ENCODE peak calls at places on chromosomes 3 and 15, in nine cellular contexts. O is GM23248; H is esophagus muscularis mucosa; A is sigmoid colon; N is aorta; S is tibial nerve; U is A673; M is mesendoderm; J is CD4-positive, alpha-beta memory T cell. G is an unnamed sample. For H3K4me1 and H3K36me3, the result is how much of the 10 kb centered on the place peaks cover.

GRCh38 chr15:85579011-85579701 is 198.8 kb downstream of the AKAP13 start:
- DNase-seq in O (no peak), H (no peak), A (no peak), N (no peak), S (no peak), U (no peak), M (no peak), J (no peak), G (no peak)

GRCh38 chr15:33292718-33293307 is 18.0 kb upstream of the RYR3 start:
- DNase-seq in O (peak), H (peak), A (peak), N (peak), S (peak), U (peak), M (peak), J (peak), G (no peak)

GRCh38 chr15:81317642-81318017 is 6.3 kb downstream of the STARD5 start:
- DNase-seq in O (no peak), H (no peak), A (no peak), N (no peak), S (no peak), U (no peak), M (no peak), J (no peak), G (no peak)

GRCh38 chr15:42932833-42933515 is 12.4 kb upstream of the TTBK2 start:
- DNase-seq in O (no peak), H (no peak), A (no peak), N (no peak), S (no peak), U (no peak), M (peak), J (no peak), G (no peak)

GRCh38 chr3:124606180-124606579 is 124.1 kb upstream of the UMPS start:
- DNase-seq in O (no peak), H (no peak), A (no peak), N (no peak), S (no peak), U (no peak), M (no peak), J (no peak), G (no peak)

GRCh38 chr15:57060799-57061198 is 142.4 kb downstream of the TCF12 start:
- DNase-seq in O (peak), H (no peak), A (no peak), N (no peak), S (no peak), U (no peak), M (no peak), J (no peak), G (no peak)

GRCh38 chr15:80153900-80154299 is 1.1 kb downstream of the FAH start:
- DNase-seq in O (no peak), H (no peak), A (no peak), N (no peak), S (no peak), U (no peak), M (no peak), J (no peak), G (no peak)

GRCh38 chr3:34260266-34260990 is 462.0 kb downstream of the PDCD6IP start:
- DNase-seq in O (peak), H (no peak), A (no peak), N (peak), S (peak), U (peak), M (peak), J (no peak), G (no peak)

GRCh38 chr3:145243875-145244274 is 917.1 kb downstream of the PLOD2 start:
- DNase-seq in O (peak), H (no peak), A (no peak), N (no peak), S (no peak), U (no peak), M (no peak), J (no peak), G (no peak)

GRCh38 chr3:95609411-95609810 is 1205.0 kb upstream of the EPHA6 start:
- DNase-seq in O (no peak), H (no peak), A (no peak), N (no peak), S (no peak), U (no peak), M (no peak), J (no peak), G (no peak)

GRCh38 chr3:159914421-159914820 is 74.2 kb upstream of the IL12A start:
- DNase-seq in O (peak), H (peak), A (no peak), N (no peak), S (no peak), U (no peak), M (no peak), J (no peak), G (no peak)

GRCh38 chr15:49045691-49046112 is 544 bp downstream of the SECISBP2L start:
- DNase-seq in O (peak), H (no peak), A (no peak), N (no peak), S (no peak), U (peak), M (peak), J (no peak), G (peak)

GRCh38 chr15:36161781-36162212 is 417.6 kb upstream of the CDIN1 start:
- DNase-seq in O (peak), H (no peak), A (peak), N (no peak), S (peak), U (no peak), M (peak), J (no peak), G (no peak)

GRCh38 chr3:194556086-194557056 is 69.6 kb upstream of the ATP13A3 start:
- DNase-seq in O (peak), H (no peak), A (no peak), N (no peak), S (no peak), U (no peak), M (no peak), J (no peak), G (peak)

GRCh38 chr15:74839526-74840395 is 3.2 kb downstream of the ULK3 start:
- DNase-seq in O (no peak), H (no peak), A (no peak), N (no peak), S (no peak), U (no peak), M (peak), J (no peak), G (no peak)

GRCh38 chr15:79071901-79072300 is 18.7 kb downstream of the RASGRF1 start:
- DNase-seq in O (peak), H (no peak), A (peak), N (no peak), S (peak), U (no peak), M (no peak), J (no peak), G (no peak)

GRCh38 chr3:183591881-183592521 is 36.5 kb upstream of the KLHL6 start:
- DNase-seq in O (peak), H (no peak), A (no peak), N (no peak), S (no peak), U (no peak), M (peak), J (peak), G (peak)

GRCh38 chr15:25838191-25838870 is 24.8 kb downstream of the ATP10A start:
- DNase-seq in O (no peak), H (no peak), A (no peak), N (no peak), S (no peak), U (peak), M (no peak), J (no peak), G (no peak)

GRCh38 chr3:156820687-156821070 is 5.5 kb upstream of the LEKR1 start:
- DNase-seq in O (peak), H (no peak), A (no peak), N (no peak), S (no peak), U (no peak), M (no peak), J (no peak), G (no peak)

GRCh38 chr3:129195731-129196256 is 12.1 kb upstream of the CNBP start:
- DNase-seq in O (peak), H (no peak), A (peak), N (peak), S (no peak), U (peak), M (no peak), J (no peak), G (no peak)

GRCh38 chr3:188624384-188624783 is 470.4 kb downstream of the LPP start:
- DNase-seq in O (no peak), H (no peak), A (peak), N (no peak), S (no peak), U (no peak), M (no peak), J (no peak), G (no peak)

GRCh38 chr15:99307735-99308134 is 56.5 kb downstream of the LRRC28 start:
- DNase-seq in O (no peak), H (no peak), A (no peak), N (no peak), S (no peak), U (no peak), M (no peak), J (no peak), G (no peak)

GRCh38 chr15:43260011-43260615 is 6.6 kb downstream of the TGM5 start:
- DNase-seq in O (no peak), H (no peak), A (no peak), N (no peak), S (no peak), U (no peak), M (no peak), J (no peak), G (no peak)

GRCh38 chr3:142863010-142863787 is 25.7 kb downstream of the PCOLCE2 start:
- DNase-seq in O (peak), H (no peak), A (no peak), N (no peak), S (no peak), U (no peak), M (peak), J (no peak), G (no peak)

GRCh38 chr3:58630081-58630709 is 36.4 kb downstream of the FAM3D start:
- DNase-seq in O (peak), H (no peak), A (peak), N (peak), S (peak), U (peak), M (peak), J (peak), G (peak)

GRCh38 chr3:121152573-121152972 is 244.6 kb downstream of the STXBP5L start:
- DNase-seq in O (peak), H (no peak), A (no peak), N (no peak), S (no peak), U (peak), M (peak), J (no peak), G (peak)

GRCh38 chr3:156304406-156304805 is 184.0 kb downstream of the KCNAB1 start:
- DNase-seq in O (peak), H (no peak), A (no peak), N (no peak), S (no peak), U (no peak), M (no peak), J (no peak), G (no peak)

GRCh38 chr3:101066776-101067175 is 73.6 kb upstream of the ABI3BP start:
- DNase-seq in O (peak), H (no peak), A (no peak), N (no peak), S (no peak), U (no peak), M (peak), J (no peak), G (no peak)

GRCh38 chr3:89234620-89235019 is 127.2 kb downstream of the EPHA3 start:
- DNase-seq in O (no peak), H (no peak), A (no peak), N (no peak), S (no peak), U (no peak), M (no peak), J (no peak), G (no peak)

GRCh38 chr3:131630812-131631211 is 128.0 kb upstream of the MRPL3 start:
- DNase-seq in O (peak), H (no peak), A (no peak), N (no peak), S (no peak), U (no peak), M (no peak), J (no peak), G (no peak)

GRCh38 chr3:133745108-133745507 is 1.1 kb upstream of the TF start:
- DNase-seq in O (no peak), H (no peak), A (no peak), N (no peak), S (no peak), U (no peak), M (no peak), J (no peak), G (no peak)

GRCh38 chr3:71583569-71584215 is at the start of gene FOXP1:
- DNase-seq in O (peak), H (peak), A (peak), N (peak), S (peak), U (peak), M (peak), J (peak), G (peak)

GRCh38 chr3:101325393-101326134 is 5.2 kb upstream of the IMPG2 start:
- DNase-seq in O (no peak), H (no peak), A (no peak), N (no peak), S (no peak), U (no peak), M (no peak), J (no peak), G (no peak)

GRCh38 chr15:81653259-81653658 is 279.2 kb upstream of the TMC3 start:
- DNase-seq in O (no peak), H (no peak), A (no peak), N (no peak), S (no peak), U (no peak), M (no peak), J (no peak), G (no peak)

GRCh38 chr15:32717290-32718081 is at the start of gene GREM1:
- DNase-seq in O (peak), H (no peak), A (peak), N (no peak), S (no peak), U (peak), M (peak), J (no peak), G (no peak)

GRCh38 chr15:61281328-61281727 is 52.2 kb upstream of the RORA start:
- DNase-seq in O (no peak), H (no peak), A (no peak), N (no peak), S (no peak), U (no peak), M (no peak), J (no peak), G (no peak)

GRCh38 chr15:61275451-61275850 is 46.3 kb upstream of the RORA start:
- DNase-seq in O (no peak), H (no peak), A (no peak), N (no peak), S (no peak), U (no peak), M (no peak), J (no peak), G (no peak)

GRCh38 chr15:61275901-61276300 is 46.8 kb upstream of the RORA start:
- DNase-seq in O (no peak), H (no peak), A (no peak), N (no peak), S (no peak), U (peak), M (peak), J (no peak), G (no peak)
- H3K4me1 ChIP-seq in O (under half), H (under half), A (under half), N (under half), S (under half), U (under half), M (under half), J (under half), G (under half)

GRCh38 chr15:30918366-30918765 is 14.7 kb downstream of the FAN1 start:
- DNase-seq in O (no peak), H (no peak), A (no peak), N (no peak), S (no peak), U (no peak), M (no peak), J (no peak), G (no peak)
- H3K36me3 ChIP-seq in O (under half), H (half or more), A (under half), N (under half), S (half or more), U (half or more), M (under half), J (under half), G (half or more)

GRCh38 chr3:52824037-52824436 is 6.4 kb downstream of the ITIH4 start:
- DNase-seq in O (no peak), H (no peak), A (no peak), N (no peak), S (no peak), U (no peak), M (no peak), J (no peak), G (no peak)

GRCh38 chr3:52817860-52818259 is 12.6 kb downstream of the ITIH4 start:
- DNase-seq in O (no peak), H (no peak), A (no peak), N (no peak), S (no peak), U (no peak), M (no peak), J (no peak), G (no peak)

GRCh38 chr3:52819936-52820335 is 10.5 kb downstream of the ITIH4 start:
- DNase-seq in O (no peak), H (no peak), A (no peak), N (no peak), S (no peak), U (no peak), M (no peak), J (no peak), G (no peak)

GRCh38 chr3:52820741-52821140 is 9.7 kb downstream of the ITIH4 start:
- DNase-seq in O (peak), H (no peak), A (no peak), N (no peak), S (no peak), U (peak), M (peak), J (no peak), G (no peak)

DNA sequence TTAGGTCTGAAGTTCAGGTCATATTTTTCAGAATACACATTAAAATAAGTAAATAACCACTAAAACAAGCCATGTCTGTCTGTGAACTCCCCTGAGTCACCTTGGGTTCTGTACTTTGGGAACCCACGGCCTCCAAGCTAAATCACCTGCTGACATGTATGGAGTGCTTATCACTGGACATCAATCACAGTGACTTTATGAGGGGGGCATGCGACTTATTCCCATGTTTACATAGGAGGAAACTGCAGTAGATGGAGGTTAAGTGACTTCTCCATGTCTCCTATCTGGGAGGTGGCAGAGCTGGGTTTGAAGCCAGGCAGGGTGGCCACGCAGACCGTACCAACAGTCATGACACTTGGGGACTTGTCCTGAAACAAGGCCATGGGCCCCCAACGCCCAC is 8.1 kb downstream of the ITIH4 start:
- DNase-seq in O (no peak), H (no peak), A (no peak), N (no peak), S (no peak), U (no peak), M (no peak), J (no peak), G (no peak)
- H3K4me1 ChIP-seq in O (under half), H (under half), A (under half), N (under half), S (under half), U (under half), M (under half), J (under half), G (under half)

GRCh38 chr3:111820651-111821050 is 38.4 kb upstream of the PHLDB2 start:
- DNase-seq in O (no peak), H (no peak), A (no peak), N (no peak), S (no peak), U (no peak), M (no peak), J (no peak), G (no peak)

GRCh38 chr3:111824351-111824750 is 34.7 kb upstream of the PHLDB2 start:
- DNase-seq in O (no peak), H (no peak), A (no peak), N (no peak), S (no peak), U (no peak), M (no peak), J (no peak), G (no peak)

GRCh38 chr3:111823341-111823830 is 35.7 kb upstream of the PHLDB2 start:
- DNase-seq in O (no peak), H (no peak), A (no peak), N (no peak), S (no peak), U (no peak), M (no peak), J (no peak), G (no peak)

DNA sequence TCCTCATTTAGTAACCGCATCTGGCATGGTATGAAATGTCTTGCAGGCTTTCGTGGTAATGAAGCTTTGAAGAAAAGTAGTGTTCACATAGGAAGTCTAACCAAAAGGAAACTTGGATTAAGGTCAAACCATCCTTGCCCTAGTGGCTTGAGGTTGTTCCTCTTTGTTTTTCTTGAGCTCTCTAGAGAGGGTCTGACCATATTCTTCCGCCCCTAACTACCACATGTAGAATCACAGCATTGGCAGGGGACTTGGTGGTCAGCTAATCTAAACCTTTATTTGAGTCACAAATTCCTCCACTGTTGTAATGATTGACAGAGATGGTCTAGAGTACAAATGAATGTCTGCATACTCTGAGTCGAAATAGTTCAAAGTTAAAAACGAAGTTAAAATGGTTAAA is 39.2 kb upstream of the PHLDB2 start:
- DNase-seq in O (no peak), H (no peak), A (no peak), N (no peak), S (no peak), U (no peak), M (no peak), J (no peak), G (no peak)
- H3K36me3 ChIP-seq in O (under half), H (under half), A (under half), N (under half), S (under half), U (under half), M (under half), J (under half), G (under half)

GRCh38 chr3:118793176-118793575 is 241.5 kb downstream of the IGSF11 start:
- DNase-seq in O (no peak), H (no peak), A (no peak), N (no peak), S (no peak), U (no peak), M (no peak), J (no peak), G (no peak)
- H3K4me1 ChIP-seq in O (under half), H (under half), A (under half), N (under half), S (under half), U (under half), M (under half), J (under half), G (under half)